ENCODE peak calls at places on chromosomes 16 and 17, in five cellular contexts. O is AG09309, B is T-helper 2 cell, G is T-helper 17 cell, T is osteocyte. N is an unnamed sample.

GRCh38 chr17:81173354-81173753 is 7.3 kb upstream of the AATK start:
- DNase-seq in G (no peak), O (no peak), T (no peak), B (no peak), N (no peak)

GRCh38 chr16:67719778-67720144 is 645 bp upstream of the GFOD2 start:
- DNase-seq in G (no peak), O (peak), T (no peak), B (no peak), N (no peak)

GRCh38 chr16:67767953-67768352 is 38.4 kb downstream of the RANBP10 start:
- DNase-seq in O (peak), B (no peak), G (no peak), T (no peak), N (no peak)

GRCh38 chr17:29124135-29124930 is 55.9 kb downstream of the MYO18A start:
- DNase-seq in B (peak), O (peak), T (no peak), G (no peak), N (no peak)

GRCh38 chr17:12680407-12680897 is 14.8 kb downstream of the MYOCD start:
- DNase-seq in O (no peak), G (no peak), B (no peak), T (no peak), N (no peak)

GRCh38 chr16:14562691-14563491 is 67.2 kb downstream of the PARN start:
- DNase-seq in G (no peak), T (no peak), O (peak), B (no peak), N (peak)

GRCh38 chr16:56931253-56931768 is 631 bp upstream of the HERPUD1 start:
- DNase-seq in B (no peak), G (no peak), O (no peak), T (no peak), N (no peak)

GRCh38 chr17:43645765-43646481 is 15.8 kb downstream of the MEOX1 start:
- DNase-seq in B (no peak), O (no peak), T (no peak), G (peak), N (no peak)

GRCh38 chr17:5499790-5500189 is 13.4 kb downstream of the MIS12 start:
- DNase-seq in G (no peak), B (no peak), O (no peak), T (no peak), N (no peak)

GRCh38 chr17:75289832-75290337 is 652 bp upstream of the SLC25A19 start:
- DNase-seq in B (no peak), G (peak), T (no peak), O (no peak), N (no peak)

GRCh38 chr16:83715217-83715920 is 92.4 kb upstream of the HSBP1 start:
- DNase-seq in O (no peak), T (no peak), B (no peak), G (no peak), N (no peak)

GRCh38 chr17:17738901-17739300 is 57.6 kb downstream of the RAI1 start:
- DNase-seq in G (no peak), T (no peak), O (no peak), B (no peak), N (peak)

GRCh38 chr16:86514656-86515376 is 4.5 kb downstream of the FOXF1 start:
- DNase-seq in B (no peak), O (no peak), G (no peak), T (no peak), N (no peak)

GRCh38 chr17:50147841-50148225 is 2.6 kb downstream of the PPP1R9B start:
- DNase-seq in B (no peak), T (no peak), G (no peak), O (no peak), N (no peak)

GRCh38 chr17:50608700-50609375 is 25.8 kb upstream of the ABCC3 start:
- DNase-seq in G (no peak), B (no peak), T (no peak), O (no peak), N (no peak)

GRCh38 chr16:65372171-65372570 is 250.3 kb upstream of the CDH11 start:
- DNase-seq in O (no peak), G (no peak), T (no peak), B (no peak), N (no peak)

GRCh38 chr17:7932949-7933348 is 943 bp downstream of the CNTROB start:
- DNase-seq in O (no peak), G (no peak), B (no peak), T (no peak), N (no peak)

GRCh38 chr16:50585331-50585776 is 37.2 kb downstream of the NKD1 start:
- DNase-seq in G (no peak), O (no peak), B (no peak), T (no peak), N (no peak)

GRCh38 chr17:7383742-7384488 is 3.0 kb downstream of the TNK1 start:
- DNase-seq in B (peak), G (peak), O (no peak), T (no peak), N (no peak)

GRCh38 chr16:5633845-5634440 is 536.3 kb upstream of the EEF2KMT start:
- DNase-seq in G (no peak), T (no peak), B (no peak), O (no peak), N (no peak)

GRCh38 chr16:21614896-21615295 is 15.5 kb downstream of the METTL9 start:
- DNase-seq in O (no peak), T (no peak), B (no peak), G (no peak), N (no peak)

GRCh38 chr17:4948997-4949320 is 629 bp upstream of the PFN1 start:
- DNase-seq in G (peak), B (peak), T (peak), O (peak), N (peak)

GRCh38 chr17:39716879-39717536 is 13.3 kb downstream of the MIEN1 start:
- DNase-seq in G (no peak), B (no peak), T (no peak), O (no peak), N (no peak)

GRCh38 chr17:30716461-30717289 is 107.8 kb downstream of the CRLF3 start:
- DNase-seq in B (no peak), T (no peak), G (no peak), O (no peak), N (no peak)

GRCh38 chr17:59842901-59843652 is 49.7 kb downstream of the TUBD1 start:
- DNase-seq in T (peak), B (no peak), O (peak), G (no peak), N (peak)

GRCh38 chr16:77290451-77291110 is 91.4 kb downstream of the SYCE1L start:
- DNase-seq in T (no peak), B (no peak), O (no peak), G (no peak), N (no peak)

GRCh38 chr16:14350626-14351025 is 279.4 kb downstream of the PARN start:
- DNase-seq in T (no peak), O (no peak), G (no peak), B (no peak), N (no peak)

GRCh38 chr17:7837375-7838290 is 3.6 kb downstream of the KDM6B start:
- DNase-seq in B (no peak), G (no peak), O (no peak), T (no peak), N (no peak)

GRCh38 chr17:51046527-51047384 is 73.9 kb downstream of the SPAG9 start:
- DNase-seq in B (no peak), T (no peak), O (peak), G (no peak), N (no peak)

GRCh38 chr17:32954477-32954876 is 26.5 kb downstream of the TMEM98 start:
- DNase-seq in O (no peak), T (no peak), B (no peak), G (no peak), N (no peak)

GRCh38 chr17:49968380-49969133 is 433 bp upstream of the DLX4 start:
- DNase-seq in B (peak), O (peak), T (no peak), G (peak), N (no peak)